ENCODE peak calls at places on chromosomes 4 and X, in five cellular contexts. F, J, Z, B and E are unnamed samples.

GRCh38 chrX:1450381-1451161 is 2.1 kb downstream of the ASMTL start:
- DNase-seq in B (no peak), J (peak), F (no peak), Z (no peak), E (no peak)

GRCh38 chrX:15749642-15750610 is 11.9 kb downstream of the CA5B start:
- DNase-seq in F (peak), B (no peak), J (peak), Z (no peak), E (no peak)

GRCh38 chr4:114400531-114400930 is 198.1 kb upstream of the UGT8 start:
- DNase-seq in Z (peak), B (no peak), F (no peak), J (no peak), E (no peak)

GRCh38 chr4:20127626-20128025 is 124.1 kb upstream of the SLIT2 start:
- DNase-seq in B (no peak), Z (no peak), J (no peak), F (no peak), E (no peak)

GRCh38 chr4:89226665-89227572 is 80.7 kb downstream of the GPRIN3 start:
- DNase-seq in B (peak), F (peak), J (peak), Z (peak), E (peak)

GRCh38 chr4:187839765-187840164 is 155.8 kb upstream of the ZFP42 start:
- DNase-seq in J (no peak), F (no peak), B (no peak), Z (no peak), E (no peak)

GRCh38 chrX:78105944-78106650 is 2.0 kb downstream of the PGK1 start:
- DNase-seq in B (no peak), J (no peak), F (no peak), Z (no peak), E (no peak)

GRCh38 chrX:49039598-49040375 is 3.4 kb downstream of the TFE3 start:
- DNase-seq in Z (peak), F (peak), B (peak), J (peak), E (peak)

GRCh38 chr4:122577808-122578781 is 42.8 kb downstream of the IL21 start:
- DNase-seq in F (peak), J (peak), Z (peak), B (peak), E (no peak)

GRCh38 chrX:107599371-107599970 is 28.8 kb upstream of the PRPS1 start:
- DNase-seq in B (no peak), F (no peak), Z (no peak), J (no peak), E (no peak)

GRCh38 chrX:17826609-17827496 is 34.2 kb downstream of the RAI2 start:
- DNase-seq in F (no peak), J (no peak), B (no peak), Z (no peak), E (no peak)

GRCh38 chr4:104677122-104677521 is 182.4 kb upstream of the CXXC4 start:
- DNase-seq in B (no peak), Z (peak), J (no peak), F (no peak), E (no peak)

GRCh38 chr4:134906404-134907023 is 704.9 kb upstream of the PABPC4L start:
- DNase-seq in B (peak), F (no peak), J (peak), Z (peak), E (no peak)

GRCh38 chrX:67613366-67613765 is 69.5 kb downstream of the AR start:
- DNase-seq in J (no peak), F (no peak), B (peak), Z (no peak), E (no peak)

GRCh38 chrX:12920990-12921389 is 14.6 kb downstream of the TLR8 start:
- DNase-seq in B (no peak), J (no peak), Z (no peak), F (no peak), E (no peak)

GRCh38 chrX:154529206-154529612 is 13.2 kb upstream of the FAM3A start:
- DNase-seq in F (no peak), J (peak), B (peak), Z (no peak), E (no peak)

GRCh38 chr4:169311643-169312365 is 41.0 kb upstream of the SH3RF1 start:
- DNase-seq in B (peak), F (peak), Z (peak), J (peak), E (no peak)

GRCh38 chr4:40283968-40284367 is 51.2 kb upstream of the CHRNA9 start:
- DNase-seq in F (no peak), J (no peak), Z (peak), B (no peak), E (peak)

GRCh38 chrX:11837437-11837836 is 79.4 kb downstream of the MSL3 start:
- DNase-seq in Z (no peak), J (no peak), B (no peak), F (no peak), E (no peak)

GRCh38 chrX:31670245-31670644 is 598.4 kb upstream of the FTHL17 start:
- DNase-seq in J (no peak), Z (no peak), B (peak), F (no peak), E (no peak)

GRCh38 chr4:83221897-83222441 is 62.6 kb downstream of the COQ2 start:
- DNase-seq in B (no peak), J (no peak), F (no peak), Z (no peak), E (no peak)

GRCh38 chr4:94348705-94349104 is 6.1 kb upstream of the HPGDS start:
- DNase-seq in Z (no peak), J (no peak), F (no peak), B (no peak), E (no peak)

GRCh38 chrX:37685452-37686347 is at the start of gene XK:
- DNase-seq in F (no peak), Z (peak), J (peak), B (peak), E (no peak)

GRCh38 chr4:67036791-67037190 is 508.5 kb downstream of the CENPC start:
- DNase-seq in F (no peak), J (no peak), Z (no peak), B (no peak), E (no peak)

GRCh38 chrX:136662976-136663375 is 15.0 kb downstream of the CD40LG start:
- DNase-seq in J (no peak), B (no peak), F (no peak), Z (no peak), E (no peak)

GRCh38 chrX:10617964-10618342 is 2.4 kb downstream of the MID1 start:
- DNase-seq in Z (peak), F (no peak), B (no peak), J (no peak), E (no peak)

GRCh38 chr4:4555916-4556315 is 14.1 kb upstream of the STX18 start:
- DNase-seq in Z (no peak), J (no peak), F (no peak), B (peak), E (peak)

GRCh38 chr4:20249333-20249732 is 2.4 kb upstream of the SLIT2 start:
- DNase-seq in Z (peak), F (no peak), B (peak), J (no peak), E (no peak)

GRCh38 chrX:23334536-23334870 is at the start of gene PTCHD1:
- DNase-seq in J (no peak), B (no peak), Z (no peak), F (no peak), E (no peak)

GRCh38 chrX:14027031-14027430 is 2.7 kb downstream of the GEMIN8 start:
- DNase-seq in B (peak), Z (peak), F (no peak), J (peak), E (no peak)

GRCh38 chrX:103488332-103488731 is 31.0 kb downstream of the RAB40A start:
- DNase-seq in Z (no peak), F (no peak), B (peak), J (no peak), E (no peak)
- TF ChIP-seq CTCF in Z (peak), F (no peak), B (peak), J (no peak), E (peak)

GRCh38 chr4:107902715-107903114 is 28.6 kb upstream of the CYP2U1 start:
- DNase-seq in F (no peak), J (no peak), Z (no peak), B (no peak), E (no peak)

GRCh38 chr4:107908377-107908776 is 23.0 kb upstream of the CYP2U1 start:
- DNase-seq in B (no peak), F (no peak), J (no peak), Z (no peak), E (no peak)

GRCh38 chr4:107901213-107901934 is 30.0 kb upstream of the CYP2U1 start:
- DNase-seq in B (no peak), J (no peak), Z (no peak), F (no peak), E (no peak)

GRCh38 chr4:107906458-107907100 is 24.8 kb upstream of the CYP2U1 start:
- DNase-seq in F (no peak), Z (no peak), J (no peak), B (no peak), E (no peak)
- TF ChIP-seq CTCF in F (no peak), Z (no peak), J (no peak), B (no peak), E (no peak)

GRCh38 chr4:125529071-125529470 is 214.3 kb downstream of the FAT4 start:
- DNase-seq in J (no peak), F (no peak), B (no peak), Z (peak), E (no peak)

GRCh38 chr4:125522992-125523391 is 208.2 kb downstream of the FAT4 start:
- DNase-seq in J (no peak), Z (no peak), F (no peak), B (no peak), E (no peak)

GRCh38 chr4:125520258-125520990 is 205.7 kb downstream of the FAT4 start:
- DNase-seq in Z (peak), J (no peak), B (peak), F (no peak), E (no peak)

GRCh38 chr4:125522588-125522987 is 207.8 kb downstream of the FAT4 start:
- DNase-seq in J (no peak), Z (no peak), F (no peak), B (no peak), E (no peak)

GRCh38 chr4:125526420-125526819 is 211.7 kb downstream of the FAT4 start:
- DNase-seq in F (no peak), J (no peak), Z (no peak), B (no peak), E (no peak)
- TF ChIP-seq CTCF in F (no peak), J (no peak), Z (no peak), B (no peak), E (no peak)

DNA sequence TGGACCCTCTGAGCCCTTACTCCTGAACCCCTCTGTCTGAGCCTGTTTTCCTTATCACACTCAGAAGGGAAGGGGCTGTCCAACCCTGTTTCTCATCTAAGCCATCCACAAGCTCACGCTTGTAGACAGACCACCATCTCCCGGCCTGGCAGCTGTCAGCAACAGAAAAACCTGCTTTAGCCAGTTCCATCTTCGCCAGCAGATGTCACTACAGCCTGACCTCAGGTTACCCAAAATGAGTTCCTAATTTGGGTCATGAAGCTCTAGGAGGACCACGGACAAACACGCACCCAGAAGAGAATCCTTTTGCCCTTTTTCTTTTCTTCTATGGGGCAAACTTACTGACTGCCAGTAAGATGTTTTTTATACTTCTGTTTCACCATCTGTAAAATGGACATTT is 445.4 kb downstream of the BCOR start:
- DNase-seq in Z (no peak), J (no peak), B (peak), F (peak), E (no peak)
- TF ChIP-seq CTCF in Z (peak), J (no peak), B (peak), F (peak), E (peak)